ENCODE peak calls at places on chromosomes 11 and 22, in four cellular contexts. G is tibial artery; V is activated CD4-positive, CD25-positive, alpha-beta regulatory T cell; U is MV-4-11. S is an unnamed sample.

GRCh38 chr22:25076281-25076680 is 123.4 kb upstream of the CRYBB3 start:
- DNase-seq in G (no peak), V (no peak), U (no peak), S (no peak)

GRCh38 chr22:29109853-29110252 is 37.0 kb downstream of the KREMEN1 start:
- DNase-seq in V (no peak), U (no peak), G (no peak), S (no peak)

GRCh38 chr22:19874307-19875060 is 19.8 kb upstream of the GNB1L start:
- DNase-seq in G (peak; percentile 67), U (no peak), V (no peak), S (no peak)

GRCh38 chr11:27158763-27159679 is 118.4 kb downstream of the BBOX1 start:
- DNase-seq in G (peak; percentile 67), V (no peak), U (peak; percentile 53), S (peak; percentile 73)

GRCh38 chr22:37401401-37401859 is 25.8 kb downstream of the ELFN2 start:
- DNase-seq in G (no peak), V (no peak), U (no peak), S (no peak)

GRCh38 chr11:114586797-114587196 is 8.8 kb downstream of the NXPE4 start:
- DNase-seq in V (no peak), G (no peak), U (no peak), S (no peak)

GRCh38 chr11:57792060-57792541 is 30.5 kb downstream of the CTNND1 start:
- DNase-seq in G (peak; percentile 81), V (peak; percentile 14), U (peak; percentile 100), S (no peak)

GRCh38 chr22:39959640-39960447 is at the start of gene TMA7B:
- DNase-seq in G (no peak), U (peak; percentile 64), V (no peak), S (peak; percentile 31)

GRCh38 chr11:33721291-33721840 is 14.9 kb downstream of the CD59 start:
- DNase-seq in U (no peak), V (no peak), G (no peak), S (no peak)

GRCh38 chr11:74611369-74611861 is 19.0 kb downstream of the POLD3 start:
- DNase-seq in V (no peak), G (no peak), U (peak; percentile 45), S (no peak)

GRCh38 chr22:26800858-26801257 is 143.5 kb downstream of the MIAT start:
- DNase-seq in G (no peak), U (no peak), V (no peak), S (no peak)

GRCh38 chr11:97361812-97362378 is 972.1 kb downstream of the JRKL start:
- DNase-seq in G (no peak), U (no peak), V (no peak), S (no peak)

GRCh38 chr11:76231339-76231738 is 25.0 kb upstream of the WNT11 start:
- DNase-seq in U (no peak), G (no peak), V (no peak), S (no peak)

GRCh38 chr22:41776381-41776780 is 24.1 kb upstream of the CCDC134 start:
- DNase-seq in U (no peak), G (no peak), V (no peak), S (no peak)

GRCh38 chr11:76577199-76577920 is 93.2 kb downstream of the LRRC32 start:
- DNase-seq in G (no peak), V (no peak), U (no peak), S (no peak)

GRCh38 chr11:72239849-72240460 is 4.0 kb downstream of the PHOX2A start:
- DNase-seq in V (no peak), G (peak; percentile 84), U (peak; percentile 19), S (no peak)

GRCh38 chr22:20946080-20946986 is 20.7 kb upstream of the AIFM3 start:
- DNase-seq in V (no peak), U (no peak), G (no peak), S (no peak)